ENCODE peak calls at places on chromosome 9, in eight cellular contexts. Z is AG04450; C is GM13977; M is activated naive CD4-positive, alpha-beta T cell treated with Interleukin-2 at 50 U/mL for 16 hours; N is stimulated activated CD8-positive, alpha-beta memory T cell treated with anti-CD3 and anti-CD28 coated beads, Interleukin-12 subunit alpha, Interleukin-12 subunit beta, amount 100 ng/mL, for 4 hours; H is NCI-H2107; W is T1000; L is mesenchymal stem cell. O is an unnamed sample.

GRCh38 chr9:93010056-93010455 is 48.4 kb upstream of the SUSD3 start:
- DNase-seq in Z (no peak), M (no peak), H (no peak), C (no peak), W (no peak), N (no peak), L (no peak), O (no peak)

GRCh38 chr9:38689678-38690077 is 30.3 kb downstream of the FAM240B start:
- DNase-seq in H (peak; percentile 40), W (no peak), N (no peak), Z (no peak), L (peak; percentile 20), C (no peak), M (no peak), O (no peak)

GRCh38 chr9:101375546-101375945 is 9.3 kb downstream of the BAAT start:
- DNase-seq in M (no peak), H (no peak), Z (no peak), W (peak; percentile 10), L (no peak), C (no peak), N (no peak), O (no peak)

GRCh38 chr9:76680716-76681431 is 83.4 kb upstream of the PCA3 start:
- DNase-seq in W (no peak), C (no peak), N (no peak), Z (no peak), H (no peak), M (peak; percentile 22), L (peak; percentile 16), O (no peak)

GRCh38 chr9:129442791-129443511 is 177.9 kb downstream of the C9orf50 start:
- DNase-seq in H (no peak), W (no peak), M (no peak), C (no peak), N (no peak), L (no peak), Z (no peak), O (no peak)

GRCh38 chr9:107308461-107308860 is 25.4 kb downstream of the RAD23B start:
- DNase-seq in L (no peak), M (no peak), N (no peak), Z (no peak), H (no peak), C (no peak), W (no peak), O (no peak)

GRCh38 chr9:6545017-6545691 is 100.4 kb downstream of the GLDC start:
- DNase-seq in H (no peak), W (no peak), C (no peak), L (no peak), M (no peak), N (no peak), Z (no peak), O (no peak)

GRCh38 chr9:94922098-94922607 is 195.7 kb downstream of the AOPEP start:
- DNase-seq in M (no peak), Z (peak; percentile 95), W (peak; percentile 46), C (no peak), N (no peak), L (peak; percentile 95), H (no peak), O (no peak)

GRCh38 chr9:106277931-106278330 is 583.6 kb downstream of the TMEM38B start:
- DNase-seq in N (no peak), L (no peak), H (no peak), Z (no peak), W (no peak), C (no peak), M (no peak), O (no peak)

GRCh38 chr9:129558063-129558550 is 62.8 kb downstream of the C9orf50 start:
- DNase-seq in L (no peak), N (no peak), C (no peak), Z (no peak), H (no peak), M (no peak), W (no peak), O (no peak)